ENCODE peak calls at places on chromosome X, in four cellular contexts. P is ascending aorta, Z is NCI-H146, L is RWPE1. M is an unnamed sample.

GRCh38 chrX:14344172-14344940 is 185.0 kb upstream of the GLRA2 start:
- DNase-seq in P (no peak), Z (no peak), L (no peak), M (no peak)

GRCh38 chrX:130086414-130087207 is 23.7 kb downstream of the ELF4 start:
- DNase-seq in P (no peak), Z (peak), L (no peak), M (no peak)

GRCh38 chrX:19019996-19020395 is 36.1 kb upstream of the PHKA2 start:
- DNase-seq in P (no peak), Z (no peak), L (no peak), M (no peak)

GRCh38 chrX:109826954-109827708 is 94.1 kb upstream of the ACSL4 start:
- DNase-seq in P (no peak), Z (no peak), L (peak), M (no peak)

GRCh38 chrX:20263474-20263873 is 3.2 kb downstream of the RPS6KA3 start:
- DNase-seq in P (no peak), Z (no peak), L (no peak), M (no peak)

GRCh38 chrX:45849261-45849660 is 648.6 kb upstream of the DIPK2B start:
- DNase-seq in P (no peak), Z (peak), L (peak), M (peak)

GRCh38 chrX:151712253-151712652 is 3.6 kb upstream of the FATE1 start:
- DNase-seq in P (no peak), Z (no peak), L (no peak), M (no peak)

GRCh38 chrX:3184176-3184930 is 143.1 kb downstream of the ARSF start:
- DNase-seq in P (no peak), Z (no peak), L (no peak), M (no peak)

GRCh38 chrX:2549874-2550273 is 49.1 kb upstream of the DHRSX start:
- DNase-seq in P (no peak), Z (peak), L (no peak), M (no peak)

GRCh38 chrX:23699636-23700194 is 32.4 kb downstream of the PRDX4 start:
- DNase-seq in P (no peak), Z (no peak), L (no peak), M (no peak)

GRCh38 chrX:130285069-130285620 is 16.4 kb upstream of the ZNF280C start:
- DNase-seq in P (no peak), Z (no peak), L (no peak), M (no peak)

GRCh38 chrX:46750829-46751228 is 8.1 kb downstream of the SLC9A7 start:
- DNase-seq in P (no peak), Z (no peak), L (no peak), M (no peak)

GRCh38 chrX:27591938-27592337 is 1.8 kb downstream of the DCAF8L2 start:
- DNase-seq in P (no peak), Z (no peak), L (no peak), M (no peak)

GRCh38 chrX:10582215-10582733 is 38.1 kb downstream of the MID1 start:
- DNase-seq in P (no peak), Z (peak), L (no peak), M (no peak)

GRCh38 chrX:96909291-96909690 is 25.6 kb downstream of the RPA4 start:
- DNase-seq in P (no peak), Z (no peak), L (no peak), M (no peak)

GRCh38 chrX:15570145-15570544 is 30.6 kb downstream of the ACE2 start:
- DNase-seq in P (no peak), Z (no peak), L (no peak), M (no peak)

GRCh38 chrX:42519666-42520231 is 258.2 kb downstream of the PPP1R2C start:
- DNase-seq in P (no peak), Z (no peak), L (peak), M (no peak)

GRCh38 chrX:12681047-12681446 is 110.2 kb upstream of the PRPS2 start:
- DNase-seq in P (no peak), Z (no peak), L (no peak), M (no peak)

GRCh38 chrX:69060631-69061408 is 104.4 kb downstream of the PJA1 start:
- DNase-seq in P (no peak), Z (no peak), L (peak), M (no peak)

GRCh38 chrX:13750204-13750603 is 15.7 kb downstream of the OFD1 start:
- DNase-seq in P (no peak), Z (peak), L (peak), M (no peak)

GRCh38 chrX:69032601-69033000 is 132.7 kb downstream of the PJA1 start:
- DNase-seq in P (no peak), Z (no peak), L (peak), M (peak)

GRCh38 chrX:132426695-132427281 is 62.0 kb downstream of the MBNL3 start:
- DNase-seq in P (no peak), Z (no peak), L (no peak), M (peak)

GRCh38 chrX:46203115-46203514 is 342.1 kb downstream of the ZNF674 start:
- DNase-seq in P (no peak), Z (peak), L (no peak), M (no peak)

GRCh38 chrX:131854586-131854985 is 168.5 kb upstream of the STK26 start:
- DNase-seq in P (no peak), Z (no peak), L (no peak), M (no peak)

GRCh38 chrX:101799387-101799786 is 132.4 kb downstream of the ZMAT1 start:
- DNase-seq in P (peak), Z (peak), L (peak), M (peak)

GRCh38 chrX:3286196-3286920 is 60.1 kb downstream of the MXRA5 start:
- DNase-seq in P (no peak), Z (no peak), L (peak), M (no peak)